ENCODE peak calls at places on chromosomes 4 and X, in seven cellular contexts. One of them, this sample, is unnamed.

GRCh38 chr4:186725422-186726149 is 1.9 kb upstream of the FAT1 start:
- DNase-seq in brain microvascular endothelial cell: peak
- DNase-seq in left lung: peak
- DNase-seq in bronchial epithelial cell: peak
- DNase-seq in sigmoid colon: peak
- DNase-seq in H9: peak
- DNase-seq in nephron progenitor cell: peak
- DNase-seq in this sample: peak

GRCh38 chr4:53937918-53938317 is 126.5 kb downstream of the CHIC2 start:
- DNase-seq in brain microvascular endothelial cell: peak
- DNase-seq in left lung: no peak
- DNase-seq in bronchial epithelial cell: peak
- DNase-seq in sigmoid colon: no peak
- DNase-seq in H9: no peak
- DNase-seq in nephron progenitor cell: no peak
- DNase-seq in this sample: no peak

GRCh38 chr4:184515606-184516005 is 41.3 kb upstream of the IRF2 start:
- DNase-seq in brain microvascular endothelial cell: no peak
- DNase-seq in left lung: no peak
- DNase-seq in bronchial epithelial cell: no peak
- DNase-seq in sigmoid colon: no peak
- DNase-seq in H9: no peak
- DNase-seq in nephron progenitor cell: no peak
- DNase-seq in this sample: no peak

GRCh38 chr4:165631912-165632311 is 241.1 kb upstream of the TLL1 start:
- DNase-seq in brain microvascular endothelial cell: no peak
- DNase-seq in left lung: no peak
- DNase-seq in bronchial epithelial cell: no peak
- DNase-seq in sigmoid colon: no peak
- DNase-seq in H9: no peak
- DNase-seq in nephron progenitor cell: no peak
- DNase-seq in this sample: no peak

GRCh38 chrX:136752796-136753195 is 27.9 kb downstream of the ARHGEF6 start:
- DNase-seq in brain microvascular endothelial cell: peak
- DNase-seq in left lung: no peak
- DNase-seq in bronchial epithelial cell: peak
- DNase-seq in sigmoid colon: no peak
- DNase-seq in H9: no peak
- DNase-seq in nephron progenitor cell: no peak
- DNase-seq in this sample: no peak

GRCh38 chr4:56468097-56468422 is 643 bp downstream of the SRP72 start:
- DNase-seq in brain microvascular endothelial cell: peak
- DNase-seq in left lung: no peak
- DNase-seq in bronchial epithelial cell: peak
- DNase-seq in sigmoid colon: no peak
- DNase-seq in H9: no peak
- DNase-seq in nephron progenitor cell: peak
- DNase-seq in this sample: peak

GRCh38 chr4:77284036-77284435 is 127.0 kb downstream of the CCNG2 start:
- DNase-seq in brain microvascular endothelial cell: no peak
- DNase-seq in left lung: no peak
- DNase-seq in bronchial epithelial cell: peak
- DNase-seq in sigmoid colon: no peak
- DNase-seq in H9: no peak
- DNase-seq in nephron progenitor cell: no peak
- DNase-seq in this sample: peak

GRCh38 chrX:77014655-77015377 is 432.4 kb upstream of the FGF16 start:
- DNase-seq in brain microvascular endothelial cell: no peak
- DNase-seq in left lung: no peak
- DNase-seq in bronchial epithelial cell: no peak
- DNase-seq in sigmoid colon: no peak
- DNase-seq in H9: peak
- DNase-seq in nephron progenitor cell: peak
- DNase-seq in this sample: no peak

GRCh38 chr4:92969650-92970370 is 666.0 kb downstream of the GRID2 start:
- DNase-seq in brain microvascular endothelial cell: peak
- DNase-seq in left lung: no peak
- DNase-seq in bronchial epithelial cell: peak
- DNase-seq in sigmoid colon: no peak
- DNase-seq in H9: no peak
- DNase-seq in nephron progenitor cell: no peak
- DNase-seq in this sample: peak

GRCh38 chr4:145843148-145843547 is 95.5 kb downstream of the ZNF827 start:
- DNase-seq in brain microvascular endothelial cell: peak
- DNase-seq in left lung: no peak
- DNase-seq in bronchial epithelial cell: peak
- DNase-seq in sigmoid colon: no peak
- DNase-seq in H9: no peak
- DNase-seq in nephron progenitor cell: no peak
- DNase-seq in this sample: peak

GRCh38 chrX:150577174-150577573 is 8.8 kb downstream of the MTM1 start:
- DNase-seq in brain microvascular endothelial cell: no peak
- DNase-seq in left lung: no peak
- DNase-seq in bronchial epithelial cell: no peak
- DNase-seq in sigmoid colon: no peak
- DNase-seq in H9: no peak
- DNase-seq in nephron progenitor cell: no peak
- DNase-seq in this sample: no peak

GRCh38 chrX:150572206-150572605 is 3.8 kb downstream of the MTM1 start:
- DNase-seq in brain microvascular endothelial cell: no peak
- DNase-seq in left lung: no peak
- DNase-seq in bronchial epithelial cell: peak
- DNase-seq in sigmoid colon: no peak
- DNase-seq in H9: no peak
- DNase-seq in nephron progenitor cell: no peak
- DNase-seq in this sample: no peak

GRCh38 chrX:150573702-150574101 is 5.3 kb downstream of the MTM1 start:
- DNase-seq in brain microvascular endothelial cell: no peak
- DNase-seq in left lung: no peak
- DNase-seq in bronchial epithelial cell: no peak
- DNase-seq in sigmoid colon: no peak
- DNase-seq in H9: no peak
- DNase-seq in nephron progenitor cell: no peak
- DNase-seq in this sample: no peak

GRCh38 chrX:150575415-150575814 is 7.0 kb downstream of the MTM1 start:
- DNase-seq in brain microvascular endothelial cell: no peak
- DNase-seq in left lung: no peak
- DNase-seq in bronchial epithelial cell: peak
- DNase-seq in sigmoid colon: no peak
- DNase-seq in H9: no peak
- DNase-seq in nephron progenitor cell: no peak
- DNase-seq in this sample: peak

GRCh38 chrX:150574824-150575409 is 6.5 kb downstream of the MTM1 start:
- DNase-seq in brain microvascular endothelial cell: no peak
- DNase-seq in left lung: no peak
- DNase-seq in bronchial epithelial cell: no peak
- DNase-seq in sigmoid colon: no peak
- DNase-seq in H9: no peak
- DNase-seq in nephron progenitor cell: no peak
- DNase-seq in this sample: no peak
- TF ChIP-seq CTCF in brain microvascular endothelial cell: no peak
- TF ChIP-seq CTCF in left lung: no peak
- TF ChIP-seq CTCF in bronchial epithelial cell: no peak
- TF ChIP-seq CTCF in sigmoid colon: no peak
- TF ChIP-seq CTCF in H9: no peak
- TF ChIP-seq CTCF in nephron progenitor cell: no peak
- TF ChIP-seq CTCF in this sample: no peak

GRCh38 chr4:147526272-147526654 is 45.4 kb downstream of the EDNRA start:
- DNase-seq in brain microvascular endothelial cell: no peak
- DNase-seq in left lung: no peak
- DNase-seq in bronchial epithelial cell: no peak
- DNase-seq in sigmoid colon: no peak
- DNase-seq in H9: peak
- DNase-seq in nephron progenitor cell: no peak
- DNase-seq in this sample: no peak
- TF ChIP-seq CTCF in brain microvascular endothelial cell: peak
- TF ChIP-seq CTCF in left lung: no peak
- TF ChIP-seq CTCF in bronchial epithelial cell: no peak
- TF ChIP-seq CTCF in sigmoid colon: no peak
- TF ChIP-seq CTCF in H9: peak
- TF ChIP-seq CTCF in nephron progenitor cell: no peak
- TF ChIP-seq CTCF in this sample: no peak

GRCh38 chrX:10536744-10537143 is 83.6 kb downstream of the MID1 start:
- DNase-seq in brain microvascular endothelial cell: no peak
- DNase-seq in left lung: no peak
- DNase-seq in bronchial epithelial cell: no peak
- DNase-seq in sigmoid colon: no peak
- DNase-seq in H9: no peak
- DNase-seq in nephron progenitor cell: no peak
- DNase-seq in this sample: no peak

GRCh38 chrX:10545882-10546281 is 74.5 kb downstream of the MID1 start:
- DNase-seq in brain microvascular endothelial cell: no peak
- DNase-seq in left lung: no peak
- DNase-seq in bronchial epithelial cell: no peak
- DNase-seq in sigmoid colon: no peak
- DNase-seq in H9: no peak
- DNase-seq in nephron progenitor cell: no peak
- DNase-seq in this sample: no peak

GRCh38 chrX:10537308-10537707 is 83.1 kb downstream of the MID1 start:
- DNase-seq in brain microvascular endothelial cell: no peak
- DNase-seq in left lung: no peak
- DNase-seq in bronchial epithelial cell: no peak
- DNase-seq in sigmoid colon: no peak
- DNase-seq in H9: no peak
- DNase-seq in nephron progenitor cell: no peak
- DNase-seq in this sample: no peak

DNA sequence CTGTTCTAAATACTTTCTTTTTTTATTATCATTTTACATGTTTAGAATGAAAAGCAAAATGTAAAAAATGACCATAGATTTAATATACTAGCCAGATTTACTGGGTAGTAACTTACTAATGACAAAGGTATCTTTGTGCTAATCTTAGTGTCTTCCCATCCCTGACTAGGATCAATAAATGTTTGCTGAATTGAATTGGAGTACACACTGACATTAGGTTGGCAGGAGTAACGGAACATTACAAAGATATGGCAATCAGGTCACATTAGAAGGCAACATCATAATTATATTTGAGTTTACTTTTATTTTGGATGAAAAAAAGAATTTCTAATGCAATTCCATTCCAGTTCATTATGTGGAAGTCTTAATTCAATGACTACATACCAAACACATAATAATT is 77.8 kb downstream of the MID1 start:
- DNase-seq in brain microvascular endothelial cell: no peak
- DNase-seq in left lung: no peak
- DNase-seq in bronchial epithelial cell: no peak
- DNase-seq in sigmoid colon: no peak
- DNase-seq in H9: no peak
- DNase-seq in nephron progenitor cell: no peak
- DNase-seq in this sample: no peak
- TF ChIP-seq CTCF in brain microvascular endothelial cell: no peak
- TF ChIP-seq CTCF in left lung: no peak
- TF ChIP-seq CTCF in bronchial epithelial cell: no peak
- TF ChIP-seq CTCF in sigmoid colon: no peak
- TF ChIP-seq CTCF in H9: no peak
- TF ChIP-seq CTCF in nephron progenitor cell: no peak
- TF ChIP-seq CTCF in this sample: no peak

GRCh38 chr4:88791274-88791673 is 93.6 kb upstream of the NAP1L5 start:
- DNase-seq in brain microvascular endothelial cell: no peak
- DNase-seq in left lung: no peak
- DNase-seq in bronchial epithelial cell: peak
- DNase-seq in sigmoid colon: no peak
- DNase-seq in H9: no peak
- DNase-seq in nephron progenitor cell: no peak
- DNase-seq in this sample: peak
- TF ChIP-seq CTCF in brain microvascular endothelial cell: peak
- TF ChIP-seq CTCF in left lung: no peak
- TF ChIP-seq CTCF in bronchial epithelial cell: peak
- TF ChIP-seq CTCF in sigmoid colon: no peak
- TF ChIP-seq CTCF in H9: peak
- TF ChIP-seq CTCF in nephron progenitor cell: no peak
- TF ChIP-seq CTCF in this sample: peak